ENCODE peak calls at places on chromosome 9, in nine cellular contexts. H, A, P, J, F, D, R, T and C are unnamed samples.

GRCh38 chr9:111399772-111400563 is 69.9 kb upstream of the OR2K2 start:
- DNase-seq in R (peak), A (no peak), H (peak), D (no peak), J (no peak), F (no peak), T (no peak), P (no peak), C (no peak)

GRCh38 chr9:5671711-5672353 is 42.9 kb downstream of the RIC1 start:
- DNase-seq in T (no peak), P (no peak), J (no peak), F (no peak), D (no peak), A (no peak), R (no peak), H (peak), C (no peak)

GRCh38 chr9:37650299-37650872 is 368 bp upstream of the FRMPD1 start:
- DNase-seq in P (no peak), A (no peak), D (no peak), J (no peak), T (no peak), F (no peak), R (no peak), H (no peak), C (no peak)

GRCh38 chr9:85978496-85978895 is 37.5 kb downstream of the NAA35 start:
- DNase-seq in P (no peak), A (no peak), T (no peak), H (peak), R (no peak), D (no peak), J (no peak), F (no peak), C (no peak)

GRCh38 chr9:135508211-135508820 is 7.8 kb downstream of the MRPS2 start:
- DNase-seq in H (no peak), T (no peak), D (no peak), F (no peak), A (no peak), J (no peak), R (no peak), P (no peak), C (no peak)

GRCh38 chr9:77663754-77664153 is 15.6 kb upstream of the GNA14 start:
- DNase-seq in A (peak), J (no peak), T (no peak), R (no peak), D (no peak), H (peak), P (peak), F (no peak), C (peak)

GRCh38 chr9:91782711-91783214 is 167.3 kb downstream of the ROR2 start:
- DNase-seq in P (no peak), R (no peak), A (no peak), F (no peak), H (no peak), J (no peak), D (no peak), T (no peak), C (no peak)

GRCh38 chr9:117153021-117153420 is 261.8 kb downstream of the ASTN2 start:
- DNase-seq in R (no peak), A (no peak), D (no peak), P (no peak), H (peak), F (peak), J (no peak), T (no peak), C (no peak)

GRCh38 chr9:81146684-81147337 is 542.5 kb downstream of the TLE1 start:
- DNase-seq in J (no peak), R (no peak), T (no peak), P (no peak), H (peak), F (no peak), A (no peak), D (no peak), C (no peak)

GRCh38 chr9:13568446-13568845 is 289.0 kb upstream of the MPDZ start:
- DNase-seq in A (peak), D (peak), F (peak), R (peak), H (no peak), P (peak), T (no peak), J (no peak), C (peak)

GRCh38 chr9:107397076-107398049 is 92.2 kb downstream of the KLF4 start:
- DNase-seq in F (no peak), H (peak), R (no peak), P (no peak), D (peak), A (no peak), J (no peak), T (no peak), C (no peak)